ENCODE peak calls at places on chromosomes 2 and 18, in ten cellular contexts. One of them, this sample, is unnamed.

GRCh38 chr18:36256094-36256493 is 41.4 kb upstream of the FHOD3 start:
- DNase-seq in breast epithelium: no peak
- DNase-seq in Jurkat, Clone E6-1: no peak
- DNase-seq in skeletal muscle cell: no peak
- DNase-seq in nephron progenitor cell: no peak
- DNase-seq in GM03348: no peak
- DNase-seq in fibroblast of the aortic adventitia: no peak
- DNase-seq in AG10803: no peak
- DNase-seq in RPMI8226: no peak
- DNase-seq in activated naive CD4-positive, alpha-beta T cell treated with anti-CD3 and anti-CD28 coated beads, Interleukin-2, amount 10 ng/mL, durations not matched to agents 7 days and 5 days: no peak
- DNase-seq in this sample: no peak

GRCh38 chr18:63789327-63789726 is 14.1 kb downstream of the SERPINB7 start:
- DNase-seq in GM03348: no peak
- DNase-seq in activated naive CD4-positive, alpha-beta T cell treated with anti-CD3 and anti-CD28 coated beads, Interleukin-2, amount 10 ng/mL, durations not matched to agents 7 days and 5 days: no peak
- DNase-seq in skeletal muscle cell: no peak
- DNase-seq in breast epithelium: no peak
- DNase-seq in AG10803: no peak
- DNase-seq in fibroblast of the aortic adventitia: no peak
- DNase-seq in nephron progenitor cell: no peak
- DNase-seq in RPMI8226: no peak
- DNase-seq in Jurkat, Clone E6-1: no peak
- DNase-seq in this sample: no peak

GRCh38 chr2:218081695-218082094 is 12.6 kb downstream of the RUFY4 start:
- DNase-seq in Jurkat, Clone E6-1: no peak
- DNase-seq in GM03348: peak
- DNase-seq in AG10803: peak
- DNase-seq in breast epithelium: no peak
- DNase-seq in fibroblast of the aortic adventitia: peak
- DNase-seq in nephron progenitor cell: no peak
- DNase-seq in activated naive CD4-positive, alpha-beta T cell treated with anti-CD3 and anti-CD28 coated beads, Interleukin-2, amount 10 ng/mL, durations not matched to agents 7 days and 5 days: no peak
- DNase-seq in skeletal muscle cell: peak
- DNase-seq in RPMI8226: no peak
- DNase-seq in this sample: no peak

GRCh38 chr2:1504311-1504750 is 91.1 kb downstream of the TPO start:
- DNase-seq in fibroblast of the aortic adventitia: no peak
- DNase-seq in GM03348: no peak
- DNase-seq in Jurkat, Clone E6-1: no peak
- DNase-seq in AG10803: no peak
- DNase-seq in skeletal muscle cell: no peak
- DNase-seq in activated naive CD4-positive, alpha-beta T cell treated with anti-CD3 and anti-CD28 coated beads, Interleukin-2, amount 10 ng/mL, durations not matched to agents 7 days and 5 days: no peak
- DNase-seq in nephron progenitor cell: no peak
- DNase-seq in breast epithelium: peak
- DNase-seq in RPMI8226: no peak
- DNase-seq in this sample: no peak

GRCh38 chr2:37335604-37336003 is 8.8 kb upstream of the QPCT start:
- DNase-seq in breast epithelium: no peak
- DNase-seq in AG10803: no peak
- DNase-seq in Jurkat, Clone E6-1: no peak
- DNase-seq in activated naive CD4-positive, alpha-beta T cell treated with anti-CD3 and anti-CD28 coated beads, Interleukin-2, amount 10 ng/mL, durations not matched to agents 7 days and 5 days: no peak
- DNase-seq in skeletal muscle cell: no peak
- DNase-seq in fibroblast of the aortic adventitia: no peak
- DNase-seq in GM03348: no peak
- DNase-seq in nephron progenitor cell: no peak
- DNase-seq in RPMI8226: no peak
- DNase-seq in this sample: no peak

GRCh38 chr18:79634593-79634992 is 45.0 kb upstream of the CTDP1 start:
- DNase-seq in skeletal muscle cell: no peak
- DNase-seq in nephron progenitor cell: no peak
- DNase-seq in breast epithelium: peak
- DNase-seq in RPMI8226: no peak
- DNase-seq in activated naive CD4-positive, alpha-beta T cell treated with anti-CD3 and anti-CD28 coated beads, Interleukin-2, amount 10 ng/mL, durations not matched to agents 7 days and 5 days: no peak
- DNase-seq in AG10803: no peak
- DNase-seq in Jurkat, Clone E6-1: no peak
- DNase-seq in fibroblast of the aortic adventitia: no peak
- DNase-seq in GM03348: peak
- DNase-seq in this sample: no peak

GRCh38 chr2:54454922-54455583 is 1.1 kb upstream of the SPTBN1 start:
- DNase-seq in AG10803: no peak
- DNase-seq in activated naive CD4-positive, alpha-beta T cell treated with anti-CD3 and anti-CD28 coated beads, Interleukin-2, amount 10 ng/mL, durations not matched to agents 7 days and 5 days: no peak
- DNase-seq in skeletal muscle cell: no peak
- DNase-seq in GM03348: no peak
- DNase-seq in breast epithelium: no peak
- DNase-seq in nephron progenitor cell: peak
- DNase-seq in fibroblast of the aortic adventitia: no peak
- DNase-seq in RPMI8226: peak
- DNase-seq in Jurkat, Clone E6-1: no peak
- DNase-seq in this sample: no peak

GRCh38 chr2:72998234-72998651 is 73.3 kb downstream of the SFXN5 start:
- DNase-seq in activated naive CD4-positive, alpha-beta T cell treated with anti-CD3 and anti-CD28 coated beads, Interleukin-2, amount 10 ng/mL, durations not matched to agents 7 days and 5 days: no peak
- DNase-seq in fibroblast of the aortic adventitia: no peak
- DNase-seq in Jurkat, Clone E6-1: no peak
- DNase-seq in RPMI8226: no peak
- DNase-seq in skeletal muscle cell: no peak
- DNase-seq in AG10803: no peak
- DNase-seq in GM03348: no peak
- DNase-seq in nephron progenitor cell: no peak
- DNase-seq in breast epithelium: no peak
- DNase-seq in this sample: no peak

GRCh38 chr2:202023198-202023903 is 10.3 kb upstream of the FZD7 start:
- DNase-seq in fibroblast of the aortic adventitia: no peak
- DNase-seq in RPMI8226: no peak
- DNase-seq in Jurkat, Clone E6-1: no peak
- DNase-seq in breast epithelium: no peak
- DNase-seq in activated naive CD4-positive, alpha-beta T cell treated with anti-CD3 and anti-CD28 coated beads, Interleukin-2, amount 10 ng/mL, durations not matched to agents 7 days and 5 days: no peak
- DNase-seq in GM03348: no peak
- DNase-seq in nephron progenitor cell: no peak
- DNase-seq in AG10803: no peak
- DNase-seq in skeletal muscle cell: no peak
- DNase-seq in this sample: no peak

GRCh38 chr2:113225505-113226259 is 51.9 kb downstream of the PSD4 start:
- DNase-seq in Jurkat, Clone E6-1: no peak
- DNase-seq in RPMI8226: peak
- DNase-seq in fibroblast of the aortic adventitia: no peak
- DNase-seq in skeletal muscle cell: no peak
- DNase-seq in nephron progenitor cell: peak
- DNase-seq in AG10803: no peak
- DNase-seq in breast epithelium: no peak
- DNase-seq in activated naive CD4-positive, alpha-beta T cell treated with anti-CD3 and anti-CD28 coated beads, Interleukin-2, amount 10 ng/mL, durations not matched to agents 7 days and 5 days: no peak
- DNase-seq in GM03348: no peak
- DNase-seq in this sample: no peak

GRCh38 chr18:9802774-9803697 is 82.7 kb upstream of the TXNDC2 start:
- DNase-seq in fibroblast of the aortic adventitia: peak
- DNase-seq in activated naive CD4-positive, alpha-beta T cell treated with anti-CD3 and anti-CD28 coated beads, Interleukin-2, amount 10 ng/mL, durations not matched to agents 7 days and 5 days: no peak
- DNase-seq in skeletal muscle cell: no peak
- DNase-seq in Jurkat, Clone E6-1: no peak
- DNase-seq in AG10803: peak
- DNase-seq in RPMI8226: no peak
- DNase-seq in GM03348: no peak
- DNase-seq in breast epithelium: no peak
- DNase-seq in nephron progenitor cell: no peak
- DNase-seq in this sample: no peak

GRCh38 chr2:55418512-55419235 is 982 bp downstream of the CCDC88A start:
- DNase-seq in skeletal muscle cell: no peak
- DNase-seq in breast epithelium: no peak
- DNase-seq in AG10803: no peak
- DNase-seq in fibroblast of the aortic adventitia: peak
- DNase-seq in GM03348: no peak
- DNase-seq in activated naive CD4-positive, alpha-beta T cell treated with anti-CD3 and anti-CD28 coated beads, Interleukin-2, amount 10 ng/mL, durations not matched to agents 7 days and 5 days: no peak
- DNase-seq in nephron progenitor cell: no peak
- DNase-seq in RPMI8226: no peak
- DNase-seq in Jurkat, Clone E6-1: no peak
- DNase-seq in this sample: no peak

GRCh38 chr2:99867690-99868089 is 274.7 kb downstream of the AFF3 start:
- DNase-seq in GM03348: no peak
- DNase-seq in breast epithelium: no peak
- DNase-seq in fibroblast of the aortic adventitia: no peak
- DNase-seq in AG10803: no peak
- DNase-seq in RPMI8226: no peak
- DNase-seq in skeletal muscle cell: no peak
- DNase-seq in activated naive CD4-positive, alpha-beta T cell treated with anti-CD3 and anti-CD28 coated beads, Interleukin-2, amount 10 ng/mL, durations not matched to agents 7 days and 5 days: no peak
- DNase-seq in Jurkat, Clone E6-1: no peak
- DNase-seq in nephron progenitor cell: no peak
- DNase-seq in this sample: no peak

GRCh38 chr2:68832161-68832869 is 38.9 kb downstream of the BMP10 start:
- DNase-seq in breast epithelium: no peak
- DNase-seq in fibroblast of the aortic adventitia: peak
- DNase-seq in activated naive CD4-positive, alpha-beta T cell treated with anti-CD3 and anti-CD28 coated beads, Interleukin-2, amount 10 ng/mL, durations not matched to agents 7 days and 5 days: peak
- DNase-seq in nephron progenitor cell: no peak
- DNase-seq in GM03348: no peak
- DNase-seq in AG10803: peak
- DNase-seq in skeletal muscle cell: peak
- DNase-seq in RPMI8226: peak
- DNase-seq in Jurkat, Clone E6-1: no peak
- DNase-seq in this sample: peak

GRCh38 chr2:200329798-200330197 is 23.3 kb downstream of the SPATS2L start:
- DNase-seq in Jurkat, Clone E6-1: no peak
- DNase-seq in activated naive CD4-positive, alpha-beta T cell treated with anti-CD3 and anti-CD28 coated beads, Interleukin-2, amount 10 ng/mL, durations not matched to agents 7 days and 5 days: no peak
- DNase-seq in fibroblast of the aortic adventitia: no peak
- DNase-seq in RPMI8226: no peak
- DNase-seq in breast epithelium: no peak
- DNase-seq in AG10803: no peak
- DNase-seq in nephron progenitor cell: no peak
- DNase-seq in GM03348: peak
- DNase-seq in skeletal muscle cell: no peak
- DNase-seq in this sample: no peak

GRCh38 chr2:161352718-161353117 is 44.5 kb downstream of the PSMD14 start:
- DNase-seq in RPMI8226: no peak
- DNase-seq in breast epithelium: no peak
- DNase-seq in nephron progenitor cell: peak
- DNase-seq in AG10803: no peak
- DNase-seq in Jurkat, Clone E6-1: no peak
- DNase-seq in activated naive CD4-positive, alpha-beta T cell treated with anti-CD3 and anti-CD28 coated beads, Interleukin-2, amount 10 ng/mL, durations not matched to agents 7 days and 5 days: no peak
- DNase-seq in fibroblast of the aortic adventitia: no peak
- DNase-seq in skeletal muscle cell: no peak
- DNase-seq in GM03348: no peak
- DNase-seq in this sample: no peak

GRCh38 chr2:126579868-126580267 is 76.1 kb upstream of the GYPC start:
- DNase-seq in skeletal muscle cell: no peak
- DNase-seq in RPMI8226: no peak
- DNase-seq in Jurkat, Clone E6-1: no peak
- DNase-seq in nephron progenitor cell: no peak
- DNase-seq in AG10803: no peak
- DNase-seq in breast epithelium: no peak
- DNase-seq in fibroblast of the aortic adventitia: no peak
- DNase-seq in GM03348: no peak
- DNase-seq in activated naive CD4-positive, alpha-beta T cell treated with anti-CD3 and anti-CD28 coated beads, Interleukin-2, amount 10 ng/mL, durations not matched to agents 7 days and 5 days: no peak
- DNase-seq in this sample: no peak

GRCh38 chr2:62038980-62039771 is 133.7 kb downstream of the COMMD1 start:
- DNase-seq in activated naive CD4-positive, alpha-beta T cell treated with anti-CD3 and anti-CD28 coated beads, Interleukin-2, amount 10 ng/mL, durations not matched to agents 7 days and 5 days: peak
- DNase-seq in AG10803: peak
- DNase-seq in RPMI8226: peak
- DNase-seq in GM03348: peak
- DNase-seq in fibroblast of the aortic adventitia: peak
- DNase-seq in breast epithelium: no peak
- DNase-seq in skeletal muscle cell: peak
- DNase-seq in Jurkat, Clone E6-1: peak
- DNase-seq in nephron progenitor cell: no peak
- DNase-seq in this sample: no peak